ENCODE peak calls at places on chromosomes 16 and 17, in six cellular contexts. S, Y, J, G, H and F are unnamed samples.

GRCh38 chr17:82005701-82006348 is 16.9 kb downstream of the CENPX start:
- DNase-seq in S (no peak), Y (no peak), J (no peak), G (no peak), H (no peak), F (no peak)

GRCh38 chr17:39939588-39940419 is 12.3 kb downstream of the LRRC3C start:
- DNase-seq in S (no peak), Y (no peak), J (peak; percentile 22), G (no peak), H (no peak), F (peak; percentile 97)

GRCh38 chr17:7559307-7560171 is 989 bp downstream of the TNFSF13 start:
- DNase-seq in S (no peak), Y (no peak), J (no peak), G (no peak), H (no peak), F (no peak)

GRCh38 chr16:19167710-19168172 is 299 bp upstream of the SYT17 start:
- DNase-seq in S (no peak), Y (peak; percentile 86), J (peak; percentile 30), G (peak; percentile 76), H (peak; percentile 45), F (peak; percentile 50)

GRCh38 chr17:1627987-1628855 is at the start of gene SLC43A2:
- DNase-seq in S (no peak), Y (peak; percentile 95), J (peak; percentile 60), G (peak; percentile 69), H (peak; percentile 69), F (peak; percentile 63)

GRCh38 chr17:42682400-42683384 is at the start of gene CNTNAP1:
- DNase-seq in S (no peak), Y (no peak), J (no peak), G (peak; percentile 27), H (no peak), F (peak; percentile 47)

GRCh38 chr17:50329716-50330115 is 16.2 kb upstream of the XYLT2 start:
- DNase-seq in S (no peak), Y (no peak), J (no peak), G (no peak), H (no peak), F (no peak)

GRCh38 chr16:81595676-81596292 is 151.2 kb downstream of the CMIP start:
- DNase-seq in S (no peak), Y (no peak), J (no peak), G (no peak), H (no peak), F (peak; percentile 44)

GRCh38 chr16:20409398-20410152 is at the start of gene ACSM5:
- DNase-seq in S (no peak), Y (no peak), J (no peak), G (no peak), H (no peak), F (no peak)

GRCh38 chr16:27367463-27368357 is 34.3 kb upstream of the IL21R start:
- DNase-seq in S (peak; percentile 34), Y (peak; percentile 60), J (peak; percentile 81), G (peak; percentile 43), H (peak; percentile 78), F (peak; percentile 51)

GRCh38 chr17:78981010-78981888 is 1.5 kb upstream of the LGALS3BP start:
- DNase-seq in S (no peak), Y (no peak), J (no peak), G (no peak), H (no peak), F (no peak)

GRCh38 chr17:7307686-7308624 is 527 bp downstream of the EIF5A start:
- DNase-seq in S (no peak), Y (no peak), J (peak; percentile 27), G (no peak), H (no peak), F (no peak)

GRCh38 chr16:22743401-22743800 is 70.6 kb upstream of the HS3ST2 start:
- DNase-seq in S (no peak), Y (no peak), J (no peak), G (no peak), H (no peak), F (no peak)

GRCh38 chr17:51354908-51355307 is 94.6 kb downstream of the UTP18 start:
- DNase-seq in S (no peak), Y (no peak), J (no peak), G (no peak), H (no peak), F (no peak)

GRCh38 chr16:81446318-81447275 is 2.0 kb downstream of the CMIP start:
- DNase-seq in S (no peak), Y (peak; percentile 47), J (no peak), G (no peak), H (no peak), F (no peak)

GRCh38 chr17:4967539-4968165 is at the start of gene SPAG7:
- DNase-seq in S (peak; percentile 88), Y (peak; percentile 96), J (peak; percentile 88), G (peak; percentile 94), H (peak; percentile 90), F (peak; percentile 97)

GRCh38 chr16:80040814-80041213 is 440.3 kb upstream of the MAF start:
- DNase-seq in S (no peak), Y (no peak), J (no peak), G (no peak), H (no peak), F (no peak)

GRCh38 chr17:5943232-5943631 is 126.9 kb upstream of the WSCD1 start:
- DNase-seq in S (no peak), Y (no peak), J (no peak), G (no peak), H (no peak), F (peak; percentile 1)

GRCh38 chr16:83742076-83742475 is 65.7 kb upstream of the HSBP1 start:
- DNase-seq in S (no peak), Y (no peak), J (no peak), G (no peak), H (no peak), F (no peak)

GRCh38 chr17:42675984-42676423 is 790 bp downstream of the PLEKHH3 start:
- DNase-seq in S (no peak), Y (no peak), J (no peak), G (no peak), H (no peak), F (peak; percentile 34)

GRCh38 chr17:82212331-82213250 is at the start of gene CCDC57:
- DNase-seq in S (no peak), Y (peak; percentile 97), J (peak; percentile 69), G (no peak), H (peak; percentile 72), F (peak; percentile 74)

GRCh38 chr16:48919791-48920190 is 309.8 kb upstream of the N4BP1 start:
- DNase-seq in S (no peak), Y (no peak), J (no peak), G (no peak), H (no peak), F (no peak)

GRCh38 chr17:80359422-80360110 is 55.4 kb upstream of the ENDOV start:
- DNase-seq in S (no peak), Y (no peak), J (no peak), G (no peak), H (no peak), F (peak; percentile 31)